ENCODE peak calls at places on chromosome 5, in seven cellular contexts. One of them, this sample, is unnamed. For H3K36me3 and H3K4me1, the result is how much of the 10 kb centered on the place peaks cover.

GRCh38 chr5:19880859-19881436 is 107.1 kb downstream of the CDH18 start:
- DNase-seq in PC-3: peak
- DNase-seq in MM.1S: no peak
- DNase-seq in neural progenitor cell: peak
- DNase-seq in A673: peak
- DNase-seq in endothelial cell of umbilical vein: no peak
- DNase-seq in H1: no peak
- DNase-seq in this sample: no peak

GRCh38 chr5:72566746-72567145 is 59.5 kb upstream of the ZNF366 start:
- DNase-seq in PC-3: no peak
- DNase-seq in MM.1S: peak
- DNase-seq in neural progenitor cell: no peak
- DNase-seq in A673: no peak
- DNase-seq in endothelial cell of umbilical vein: no peak
- DNase-seq in H1: no peak
- DNase-seq in this sample: no peak

GRCh38 chr5:43711496-43711895 is 108.5 kb downstream of the NNT start:
- DNase-seq in PC-3: peak
- DNase-seq in MM.1S: no peak
- DNase-seq in neural progenitor cell: no peak
- DNase-seq in A673: peak
- DNase-seq in endothelial cell of umbilical vein: no peak
- DNase-seq in H1: no peak
- DNase-seq in this sample: peak

GRCh38 chr5:120852222-120852860 is 388.2 kb downstream of the PRR16 start:
- DNase-seq in PC-3: no peak
- DNase-seq in MM.1S: no peak
- DNase-seq in neural progenitor cell: no peak
- DNase-seq in A673: no peak
- DNase-seq in endothelial cell of umbilical vein: no peak
- DNase-seq in H1: no peak
- DNase-seq in this sample: no peak

GRCh38 chr5:161286066-161286655 is 260.4 kb downstream of the GABRB2 start:
- DNase-seq in PC-3: no peak
- DNase-seq in MM.1S: no peak
- DNase-seq in neural progenitor cell: no peak
- DNase-seq in A673: no peak
- DNase-seq in endothelial cell of umbilical vein: no peak
- DNase-seq in H1: no peak
- DNase-seq in this sample: no peak

GRCh38 chr5:81506900-81507588 is 113.1 kb upstream of the ACOT12 start:
- DNase-seq in PC-3: peak
- DNase-seq in MM.1S: peak
- DNase-seq in neural progenitor cell: peak
- DNase-seq in A673: peak
- DNase-seq in endothelial cell of umbilical vein: peak
- DNase-seq in H1: no peak
- DNase-seq in this sample: peak

GRCh38 chr5:64767959-64768357 is 533 bp downstream of the SREK1IP1 start:
- DNase-seq in PC-3: no peak
- DNase-seq in MM.1S: peak
- DNase-seq in neural progenitor cell: peak
- DNase-seq in A673: no peak
- DNase-seq in endothelial cell of umbilical vein: peak
- DNase-seq in H1: no peak
- DNase-seq in this sample: peak

GRCh38 chr5:133051547-133052316 is at the start of gene HSPA4:
- DNase-seq in PC-3: peak
- DNase-seq in MM.1S: peak
- DNase-seq in neural progenitor cell: peak
- DNase-seq in A673: peak
- DNase-seq in endothelial cell of umbilical vein: peak
- DNase-seq in H1: peak
- DNase-seq in this sample: peak

GRCh38 chr5:39500656-39501295 is 76.0 kb upstream of the DAB2 start:
- DNase-seq in PC-3: peak
- DNase-seq in MM.1S: no peak
- DNase-seq in neural progenitor cell: no peak
- DNase-seq in A673: no peak
- DNase-seq in endothelial cell of umbilical vein: peak
- DNase-seq in H1: no peak
- DNase-seq in this sample: peak

GRCh38 chr5:131488463-131488862 is 146.6 kb downstream of the RAPGEF6 start:
- DNase-seq in PC-3: no peak
- DNase-seq in MM.1S: peak
- DNase-seq in neural progenitor cell: no peak
- DNase-seq in A673: no peak
- DNase-seq in endothelial cell of umbilical vein: peak
- DNase-seq in H1: no peak
- DNase-seq in this sample: peak

GRCh38 chr5:142398719-142399034 is 73.9 kb upstream of the SPRY4 start:
- DNase-seq in PC-3: no peak
- DNase-seq in MM.1S: no peak
- DNase-seq in neural progenitor cell: no peak
- DNase-seq in A673: no peak
- DNase-seq in endothelial cell of umbilical vein: no peak
- DNase-seq in H1: no peak
- DNase-seq in this sample: no peak

GRCh38 chr5:145587308-145588071 is 247.7 kb downstream of the PRELID2 start:
- DNase-seq in PC-3: peak
- DNase-seq in MM.1S: no peak
- DNase-seq in neural progenitor cell: no peak
- DNase-seq in A673: peak
- DNase-seq in endothelial cell of umbilical vein: peak
- DNase-seq in H1: no peak
- DNase-seq in this sample: peak

GRCh38 chr5:112649882-112650281 is 87.8 kb upstream of the APC start:
- DNase-seq in PC-3: peak
- DNase-seq in MM.1S: no peak
- DNase-seq in neural progenitor cell: no peak
- DNase-seq in A673: no peak
- DNase-seq in endothelial cell of umbilical vein: no peak
- DNase-seq in H1: no peak
- DNase-seq in this sample: no peak

GRCh38 chr5:1838013-1838412 is 36.8 kb downstream of the NDUFS6 start:
- DNase-seq in PC-3: no peak
- DNase-seq in MM.1S: no peak
- DNase-seq in neural progenitor cell: no peak
- DNase-seq in A673: no peak
- DNase-seq in endothelial cell of umbilical vein: no peak
- DNase-seq in H1: no peak
- DNase-seq in this sample: no peak

GRCh38 chr5:176736271-176736965 is 73.9 kb upstream of the UNC5A start:
- DNase-seq in PC-3: no peak
- DNase-seq in MM.1S: no peak
- DNase-seq in neural progenitor cell: peak
- DNase-seq in A673: no peak
- DNase-seq in endothelial cell of umbilical vein: no peak
- DNase-seq in H1: peak
- DNase-seq in this sample: no peak

GRCh38 chr5:136077046-136077445 is 48.3 kb downstream of the TGFBI start:
- DNase-seq in PC-3: no peak
- DNase-seq in MM.1S: no peak
- DNase-seq in neural progenitor cell: no peak
- DNase-seq in A673: no peak
- DNase-seq in endothelial cell of umbilical vein: no peak
- DNase-seq in H1: no peak
- DNase-seq in this sample: no peak

GRCh38 chr5:150297236-150297890 is 5.3 kb downstream of the ARSI start:
- DNase-seq in PC-3: no peak
- DNase-seq in MM.1S: no peak
- DNase-seq in neural progenitor cell: no peak
- DNase-seq in A673: no peak
- DNase-seq in endothelial cell of umbilical vein: no peak
- DNase-seq in H1: no peak
- DNase-seq in this sample: no peak

GRCh38 chr5:50839472-50839871 is 173.0 kb downstream of the PARP8 start:
- DNase-seq in PC-3: no peak
- DNase-seq in MM.1S: no peak
- DNase-seq in neural progenitor cell: no peak
- DNase-seq in A673: no peak
- DNase-seq in endothelial cell of umbilical vein: no peak
- DNase-seq in H1: no peak
- DNase-seq in this sample: no peak

GRCh38 chr5:88824892-88825781 is 57.8 kb downstream of the MEF2C start:
- DNase-seq in PC-3: peak
- DNase-seq in MM.1S: peak
- DNase-seq in neural progenitor cell: no peak
- DNase-seq in A673: no peak
- DNase-seq in endothelial cell of umbilical vein: peak
- DNase-seq in H1: no peak
- DNase-seq in this sample: peak

GRCh38 chr5:103445426-103446035 is 117.1 kb downstream of the NUDT12 start:
- DNase-seq in PC-3: no peak
- DNase-seq in MM.1S: no peak
- DNase-seq in neural progenitor cell: peak
- DNase-seq in A673: no peak
- DNase-seq in endothelial cell of umbilical vein: no peak
- DNase-seq in H1: no peak
- DNase-seq in this sample: no peak

GRCh38 chr5:20331826-20332225 is 343.8 kb upstream of the CDH18 start:
- DNase-seq in PC-3: no peak
- DNase-seq in MM.1S: no peak
- DNase-seq in neural progenitor cell: no peak
- DNase-seq in A673: no peak
- DNase-seq in endothelial cell of umbilical vein: no peak
- DNase-seq in H1: no peak
- DNase-seq in this sample: no peak

GRCh38 chr5:81302596-81302995 is 1.2 kb downstream of the ZCCHC9 start:
- DNase-seq in PC-3: peak
- DNase-seq in MM.1S: no peak
- DNase-seq in neural progenitor cell: no peak
- DNase-seq in A673: no peak
- DNase-seq in endothelial cell of umbilical vein: no peak
- DNase-seq in H1: no peak
- DNase-seq in this sample: peak

GRCh38 chr5:72314571-72315172 is 5.4 kb downstream of the MRPS27 start:
- DNase-seq in PC-3: peak
- DNase-seq in MM.1S: no peak
- DNase-seq in neural progenitor cell: no peak
- DNase-seq in A673: peak
- DNase-seq in endothelial cell of umbilical vein: peak
- DNase-seq in H1: no peak
- DNase-seq in this sample: peak

GRCh38 chr5:159099049-159099760 is 511 bp downstream of the EBF1 start:
- DNase-seq in PC-3: peak
- DNase-seq in MM.1S: peak
- DNase-seq in neural progenitor cell: peak
- DNase-seq in A673: peak
- DNase-seq in endothelial cell of umbilical vein: peak
- DNase-seq in H1: peak
- DNase-seq in this sample: peak

GRCh38 chr5:170590537-170590936 is 86.7 kb downstream of the KCNIP1 start:
- DNase-seq in PC-3: no peak
- DNase-seq in MM.1S: no peak
- DNase-seq in neural progenitor cell: no peak
- DNase-seq in A673: no peak
- DNase-seq in endothelial cell of umbilical vein: no peak
- DNase-seq in H1: no peak
- DNase-seq in this sample: no peak

DNA sequence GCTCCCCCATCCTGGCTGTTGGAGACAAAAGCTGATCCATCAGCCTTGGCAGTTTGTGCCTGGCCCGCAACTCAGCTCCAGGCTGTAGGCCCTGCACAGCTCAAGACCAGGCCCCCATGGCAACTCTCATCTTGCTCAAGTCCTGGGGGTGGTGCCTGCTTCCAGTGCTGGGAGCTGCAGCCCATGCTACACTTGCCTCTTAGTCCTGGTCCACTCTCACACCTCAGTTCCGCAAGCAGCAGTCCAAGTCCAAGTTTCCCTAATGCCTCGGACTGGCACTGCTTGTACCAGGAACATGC is 14.2 kb downstream of the AHRR start:
- DNase-seq in PC-3: no peak
- DNase-seq in MM.1S: no peak
- DNase-seq in neural progenitor cell: no peak
- DNase-seq in A673: no peak
- DNase-seq in endothelial cell of umbilical vein: no peak
- DNase-seq in H1: no peak
- DNase-seq in this sample: no peak
- H3K36me3 ChIP-seq in PC-3: under half
- H3K36me3 ChIP-seq in MM.1S: under half
- H3K36me3 ChIP-seq in neural progenitor cell: under half
- H3K36me3 ChIP-seq in A673: under half
- H3K36me3 ChIP-seq in endothelial cell of umbilical vein: under half
- H3K36me3 ChIP-seq in H1: under half
- H3K36me3 ChIP-seq in this sample: under half

GRCh38 chr5:175056831-175057230 is 332.4 kb downstream of the MSX2 start:
- DNase-seq in PC-3: no peak
- DNase-seq in MM.1S: no peak
- DNase-seq in neural progenitor cell: no peak
- DNase-seq in A673: no peak
- DNase-seq in endothelial cell of umbilical vein: no peak
- DNase-seq in H1: no peak
- DNase-seq in this sample: no peak
- TF ChIP-seq EZH2 in PC-3: no peak
- TF ChIP-seq EZH2 in MM.1S: no peak
- TF ChIP-seq EZH2 in neural progenitor cell: no peak
- TF ChIP-seq EZH2 in A673: no peak
- TF ChIP-seq EZH2 in endothelial cell of umbilical vein: no peak
- TF ChIP-seq EZH2 in H1: no peak
- TF ChIP-seq EZH2 in this sample: no peak

GRCh38 chr5:163916856-163917255 is 411.4 kb downstream of the MAT2B start:
- DNase-seq in PC-3: no peak
- DNase-seq in MM.1S: no peak
- DNase-seq in neural progenitor cell: no peak
- DNase-seq in A673: no peak
- DNase-seq in endothelial cell of umbilical vein: no peak
- DNase-seq in H1: no peak
- DNase-seq in this sample: no peak
- H3K4me1 ChIP-seq in PC-3: under half
- H3K4me1 ChIP-seq in MM.1S: under half
- H3K4me1 ChIP-seq in neural progenitor cell: under half
- H3K4me1 ChIP-seq in A673: under half
- H3K4me1 ChIP-seq in endothelial cell of umbilical vein: under half
- H3K4me1 ChIP-seq in H1: under half
- H3K4me1 ChIP-seq in this sample: under half

GRCh38 chr5:179874136-179874535 is 15.5 kb upstream of the MRNIP start:
- DNase-seq in PC-3: no peak
- DNase-seq in MM.1S: no peak
- DNase-seq in neural progenitor cell: no peak
- DNase-seq in A673: no peak
- DNase-seq in endothelial cell of umbilical vein: no peak
- DNase-seq in H1: no peak
- DNase-seq in this sample: no peak
- H3K36me3 ChIP-seq in PC-3: under half
- H3K36me3 ChIP-seq in MM.1S: under half
- H3K36me3 ChIP-seq in neural progenitor cell: under half
- H3K36me3 ChIP-seq in A673: under half
- H3K36me3 ChIP-seq in endothelial cell of umbilical vein: under half
- H3K36me3 ChIP-seq in H1: under half
- H3K36me3 ChIP-seq in this sample: under half